ENCODE peak calls at places on chromosomes 2 and 18, in eight cellular contexts. D is lower lobe of right lung, X is uterus, P is PC-3, G is pancreas, N is A549, H is stomach, L is ovary. M is an unnamed sample.

GRCh38 chr2:1750935-1751767 is 6.8 kb upstream of the PXDN start:
- DNase-seq in D (peak), X (peak), P (peak), G (peak), N (peak), H (peak), L (peak), M (peak)

GRCh38 chr2:68643011-68643873 is at the start of gene PROKR1:
- DNase-seq in D (peak), X (no peak), P (peak), G (peak), N (peak), H (peak), L (peak), M (no peak)

GRCh38 chr2:52639692-52640091 is 1127.9 kb upstream of the CHAC2 start:
- DNase-seq in D (no peak), X (no peak), P (no peak), G (no peak), N (no peak), H (no peak), L (no peak), M (no peak)

GRCh38 chr2:72325592-72326422 is 178.1 kb upstream of the CYP26B1 start:
- DNase-seq in D (no peak), X (no peak), P (peak), G (peak), N (peak), H (peak), L (peak), M (no peak)

GRCh38 chr2:127516031-127516430 is 10.3 kb downstream of the IWS1 start:
- DNase-seq in D (peak), X (peak), P (no peak), G (no peak), N (no peak), H (no peak), L (peak), M (peak)

GRCh38 chr2:231176061-231176460 is 22.4 kb upstream of the ARMC9 start:
- DNase-seq in D (no peak), X (no peak), P (no peak), G (no peak), N (no peak), H (no peak), L (no peak), M (no peak)

GRCh38 chr18:49833804-49834203 is 20.5 kb upstream of the ACAA2 start:
- DNase-seq in D (no peak), X (no peak), P (no peak), G (no peak), N (no peak), H (no peak), L (no peak), M (no peak)

GRCh38 chr2:113021312-113021711 is 16.1 kb downstream of the IL36A start:
- DNase-seq in D (no peak), X (no peak), P (no peak), G (no peak), N (no peak), H (no peak), L (no peak), M (no peak)

GRCh38 chr2:39938035-39938835 is 159.2 kb upstream of the THUMPD2 start:
- DNase-seq in D (no peak), X (no peak), P (peak), G (no peak), N (no peak), H (no peak), L (no peak), M (no peak)

GRCh38 chr2:213238753-213239591 is 45.3 kb upstream of the SPAG16 start:
- DNase-seq in D (no peak), X (no peak), P (peak), G (peak), N (peak), H (no peak), L (no peak), M (no peak)

GRCh38 chr2:217989221-217989948 is 13.4 kb downstream of the TNS1 start:
- DNase-seq in D (no peak), X (no peak), P (no peak), G (no peak), N (no peak), H (no peak), L (peak), M (no peak)

GRCh38 chr2:218839430-218839829 is 7.8 kb upstream of the PRKAG3 start:
- DNase-seq in D (peak), X (no peak), P (no peak), G (no peak), N (no peak), H (no peak), L (no peak), M (peak)

GRCh38 chr2:121071058-121071504 is 213.9 kb downstream of the TFCP2L1 start:
- DNase-seq in D (peak), X (peak), P (peak), G (peak), N (peak), H (peak), L (peak), M (no peak)

GRCh38 chr2:27086722-27087446 is at the start of gene KHK:
- DNase-seq in D (peak), X (peak), P (peak), G (peak), N (peak), H (peak), L (peak), M (peak)

DNA sequence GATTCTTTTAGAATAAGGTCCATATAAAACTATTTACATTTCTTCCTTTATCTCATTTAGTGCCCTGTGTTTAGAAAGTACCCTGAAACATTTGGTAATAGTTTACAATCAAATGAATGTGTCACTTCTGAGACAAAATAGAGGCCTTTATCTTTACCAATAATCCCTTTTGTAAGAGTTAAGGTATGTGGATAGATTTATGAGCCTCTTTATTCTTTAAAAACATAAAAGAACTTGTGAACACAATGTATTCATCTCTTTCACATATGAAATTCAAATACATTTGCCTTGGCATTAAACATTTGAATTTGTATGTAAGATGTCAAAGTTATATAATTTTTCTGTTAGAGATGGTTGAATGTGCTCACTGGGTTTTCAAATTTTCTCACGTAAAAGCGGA is 180.5 kb upstream of the CWC22 start:
- DNase-seq in D (no peak), X (no peak), P (no peak), G (no peak), N (no peak), H (no peak), L (no peak), M (no peak)
- H3K4me3 ChIP-seq in D (no peak), X (no peak), P (no peak), G (no peak), N (no peak), H (no peak), L (no peak), M (no peak)

GRCh38 chr2:156576005-156576404 is 139.8 kb downstream of the GPD2 start:
- DNase-seq in D (no peak), X (no peak), P (no peak), G (no peak), N (no peak), H (no peak), L (no peak), M (no peak)

GRCh38 chr2:156581280-156581679 is 145.1 kb downstream of the GPD2 start:
- DNase-seq in D (no peak), X (no peak), P (no peak), G (no peak), N (no peak), H (no peak), L (no peak), M (no peak)

GRCh38 chr2:156585457-156585856 is 149.3 kb downstream of the GPD2 start:
- DNase-seq in D (no peak), X (no peak), P (no peak), G (no peak), N (no peak), H (no peak), L (no peak), M (no peak)

GRCh38 chr2:156580501-156580900 is 144.3 kb downstream of the GPD2 start:
- DNase-seq in D (no peak), X (no peak), P (no peak), G (no peak), N (no peak), H (no peak), L (no peak), M (no peak)
- H3K4me3 ChIP-seq in D (no peak), X (no peak), P (no peak), G (no peak), N (no peak), H (no peak), L (no peak), M (no peak)

GRCh38 chr2:64992990-64993389 is 3.8 kb downstream of the SLC1A4 start:
- DNase-seq in D (no peak), X (no peak), P (no peak), G (peak), N (no peak), H (no peak), L (no peak), M (no peak)

GRCh38 chr2:64989126-64989981 is at the start of gene SLC1A4:
- DNase-seq in D (peak), X (peak), P (peak), G (peak), N (peak), H (peak), L (peak), M (peak)

GRCh38 chr2:64989982-64990614 is 899 bp downstream of the SLC1A4 start:
- DNase-seq in D (no peak), X (peak), P (no peak), G (peak), N (no peak), H (peak), L (peak), M (peak)

GRCh38 chr2:64992218-64992617 is 3.0 kb downstream of the SLC1A4 start:
- DNase-seq in D (no peak), X (no peak), P (no peak), G (no peak), N (no peak), H (no peak), L (no peak), M (no peak)

GRCh38 chr2:64990823-64991222 is 1.6 kb downstream of the SLC1A4 start:
- DNase-seq in D (no peak), X (no peak), P (no peak), G (no peak), N (no peak), H (no peak), L (no peak), M (no peak)
- H3K4me3 ChIP-seq in D (peak), X (peak), P (no peak), G (peak), N (peak), H (peak), L (peak), M (peak)

DNA sequence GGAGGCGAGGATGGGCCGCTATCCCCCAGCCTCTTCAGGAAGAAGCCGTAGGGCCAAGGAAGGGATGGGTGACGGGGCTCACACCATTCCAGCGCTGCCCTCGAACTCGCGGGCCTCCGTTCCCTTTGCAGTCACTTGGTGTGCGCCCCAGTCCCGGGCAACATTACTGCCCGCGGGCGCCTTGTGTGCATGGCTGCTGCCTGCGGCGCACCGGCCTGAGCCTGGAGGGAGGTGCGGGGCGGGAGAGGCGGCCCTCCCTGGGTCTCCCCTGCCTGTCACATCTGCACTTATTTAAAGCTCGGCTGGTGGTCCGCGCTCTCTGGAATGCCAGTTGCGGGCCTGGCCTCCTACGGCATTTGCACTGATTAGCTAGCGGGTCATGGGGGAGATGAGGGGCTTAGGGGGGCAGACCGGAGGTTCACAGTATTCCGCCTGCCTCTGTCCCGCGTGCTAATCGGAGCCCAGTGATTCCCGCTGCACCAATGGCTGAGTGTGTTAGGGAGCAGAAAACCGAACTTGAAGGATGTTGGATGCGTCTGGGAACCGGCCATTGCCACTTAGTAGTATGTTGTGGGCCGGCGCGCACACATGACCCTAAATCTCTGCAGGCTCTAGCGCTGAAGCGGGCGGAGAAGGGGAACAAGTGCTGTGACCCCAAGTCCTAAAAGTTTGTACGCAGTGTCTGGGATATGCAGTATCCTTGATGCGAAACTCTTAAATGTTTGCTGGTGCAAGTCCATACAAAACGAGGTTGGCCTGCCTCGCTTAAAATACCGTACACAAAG is 161.1 kb upstream of the SIX2 start:
- DNase-seq in D (no peak), X (no peak), P (no peak), G (no peak), N (no peak), H (no peak), L (no peak), M (no peak)
- H3K4me3 ChIP-seq in D (peak), X (no peak), P (peak), G (no peak), N (peak), H (peak), L (no peak), M (peak)